ENCODE peak calls at places on chromosomes 13 and 19, in six cellular contexts. One of them, this sample, is unnamed.

GRCh38 chr19:36528921-36529518 is 949 bp upstream of the ZNF260 start:
- DNase-seq in neural progenitor cell: peak
- DNase-seq in OCI-LY7: peak
- DNase-seq in CD4-positive, CD25-positive, alpha-beta regulatory T cell: peak
- DNase-seq in upper lobe of left lung: no peak
- DNase-seq in substantia nigra: no peak
- DNase-seq in this sample: peak

GRCh38 chr19:2055871-2056809 is 5.1 kb upstream of the MKNK2 start:
- DNase-seq in CD4-positive, CD25-positive, alpha-beta regulatory T cell: no peak
- DNase-seq in OCI-LY7: peak
- DNase-seq in substantia nigra: peak
- DNase-seq in neural progenitor cell: no peak
- DNase-seq in upper lobe of left lung: peak
- DNase-seq in this sample: no peak

GRCh38 chr13:52851153-52851962 is 2.9 kb upstream of the PCDH8 start:
- DNase-seq in CD4-positive, CD25-positive, alpha-beta regulatory T cell: no peak
- DNase-seq in substantia nigra: no peak
- DNase-seq in upper lobe of left lung: peak
- DNase-seq in neural progenitor cell: peak
- DNase-seq in OCI-LY7: no peak
- DNase-seq in this sample: no peak

GRCh38 chr13:75959861-75960481 is 323.8 kb downstream of the LMO7 start:
- DNase-seq in OCI-LY7: no peak
- DNase-seq in substantia nigra: no peak
- DNase-seq in CD4-positive, CD25-positive, alpha-beta regulatory T cell: no peak
- DNase-seq in neural progenitor cell: no peak
- DNase-seq in upper lobe of left lung: no peak
- DNase-seq in this sample: no peak

GRCh38 chr19:18841400-18841799 is 9.6 kb downstream of the UPF1 start:
- DNase-seq in neural progenitor cell: no peak
- DNase-seq in OCI-LY7: no peak
- DNase-seq in substantia nigra: no peak
- DNase-seq in CD4-positive, CD25-positive, alpha-beta regulatory T cell: no peak
- DNase-seq in upper lobe of left lung: no peak
- DNase-seq in this sample: no peak

GRCh38 chr19:611506-611869 is 21.8 kb downstream of the HCN2 start:
- DNase-seq in substantia nigra: no peak
- DNase-seq in upper lobe of left lung: no peak
- DNase-seq in OCI-LY7: no peak
- DNase-seq in CD4-positive, CD25-positive, alpha-beta regulatory T cell: peak
- DNase-seq in neural progenitor cell: no peak
- DNase-seq in this sample: no peak

GRCh38 chr13:40407567-40407966 is 258.9 kb downstream of the FOXO1 start:
- DNase-seq in upper lobe of left lung: no peak
- DNase-seq in OCI-LY7: no peak
- DNase-seq in CD4-positive, CD25-positive, alpha-beta regulatory T cell: no peak
- DNase-seq in neural progenitor cell: no peak
- DNase-seq in substantia nigra: no peak
- DNase-seq in this sample: no peak

GRCh38 chr19:48650974-48651681 is 5.1 kb upstream of the CA11 start:
- DNase-seq in OCI-LY7: no peak
- DNase-seq in CD4-positive, CD25-positive, alpha-beta regulatory T cell: no peak
- DNase-seq in neural progenitor cell: no peak
- DNase-seq in upper lobe of left lung: no peak
- DNase-seq in substantia nigra: no peak
- DNase-seq in this sample: no peak

GRCh38 chr13:32850311-32851052 is 165.7 kb upstream of the KL start:
- DNase-seq in CD4-positive, CD25-positive, alpha-beta regulatory T cell: no peak
- DNase-seq in neural progenitor cell: no peak
- DNase-seq in upper lobe of left lung: no peak
- DNase-seq in OCI-LY7: no peak
- DNase-seq in substantia nigra: no peak
- DNase-seq in this sample: no peak

GRCh38 chr13:30968734-30969335 is 36.4 kb downstream of the TEX26 start:
- DNase-seq in upper lobe of left lung: no peak
- DNase-seq in neural progenitor cell: no peak
- DNase-seq in OCI-LY7: no peak
- DNase-seq in CD4-positive, CD25-positive, alpha-beta regulatory T cell: no peak
- DNase-seq in substantia nigra: no peak
- DNase-seq in this sample: no peak

DNA sequence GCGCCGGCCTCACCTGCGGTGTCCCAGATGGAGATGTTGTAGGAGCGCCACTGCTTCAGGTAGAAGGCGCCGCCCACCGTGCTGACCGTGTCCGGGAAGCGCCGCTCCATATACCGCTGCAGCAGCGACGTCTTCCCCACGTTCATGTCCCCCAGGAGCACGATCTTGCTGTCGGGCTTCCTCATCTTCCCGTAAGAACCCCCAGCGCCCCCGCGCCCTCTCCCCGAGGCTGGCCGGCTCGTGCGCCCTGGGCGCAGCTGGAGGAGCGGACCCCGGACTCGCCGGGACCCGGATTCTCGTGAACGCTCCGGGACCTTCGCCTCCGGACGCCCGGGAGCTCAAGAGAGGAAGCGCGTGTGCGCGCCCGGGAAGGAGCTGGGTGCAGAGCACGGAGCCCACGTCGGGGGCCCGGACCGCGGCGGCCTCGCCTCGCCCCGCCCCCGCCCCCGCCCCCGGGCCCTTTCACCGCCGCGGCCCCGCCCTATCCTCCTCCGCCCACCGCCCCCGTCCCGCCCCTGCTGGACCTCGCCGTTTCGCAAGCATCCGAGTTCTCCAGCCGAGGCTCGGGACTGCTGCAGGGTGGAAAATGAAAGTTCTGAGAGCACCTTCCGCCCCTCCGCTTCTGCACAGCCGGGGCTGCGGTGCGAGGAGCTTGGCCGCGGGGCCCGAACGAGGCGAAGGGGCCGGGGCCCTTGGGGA is at the start of gene RAB20:
- DNase-seq in upper lobe of left lung: peak
- DNase-seq in CD4-positive, CD25-positive, alpha-beta regulatory T cell: peak
- DNase-seq in neural progenitor cell: peak
- DNase-seq in substantia nigra: peak
- DNase-seq in OCI-LY7: peak
- DNase-seq in this sample: peak
- H3K27ac ChIP-seq in upper lobe of left lung: peak
- H3K27ac ChIP-seq in CD4-positive, CD25-positive, alpha-beta regulatory T cell: peak
- H3K27ac ChIP-seq in neural progenitor cell: no peak
- H3K27ac ChIP-seq in substantia nigra: peak
- H3K27ac ChIP-seq in OCI-LY7: no peak
- H3K27ac ChIP-seq in this sample: no peak

DNA sequence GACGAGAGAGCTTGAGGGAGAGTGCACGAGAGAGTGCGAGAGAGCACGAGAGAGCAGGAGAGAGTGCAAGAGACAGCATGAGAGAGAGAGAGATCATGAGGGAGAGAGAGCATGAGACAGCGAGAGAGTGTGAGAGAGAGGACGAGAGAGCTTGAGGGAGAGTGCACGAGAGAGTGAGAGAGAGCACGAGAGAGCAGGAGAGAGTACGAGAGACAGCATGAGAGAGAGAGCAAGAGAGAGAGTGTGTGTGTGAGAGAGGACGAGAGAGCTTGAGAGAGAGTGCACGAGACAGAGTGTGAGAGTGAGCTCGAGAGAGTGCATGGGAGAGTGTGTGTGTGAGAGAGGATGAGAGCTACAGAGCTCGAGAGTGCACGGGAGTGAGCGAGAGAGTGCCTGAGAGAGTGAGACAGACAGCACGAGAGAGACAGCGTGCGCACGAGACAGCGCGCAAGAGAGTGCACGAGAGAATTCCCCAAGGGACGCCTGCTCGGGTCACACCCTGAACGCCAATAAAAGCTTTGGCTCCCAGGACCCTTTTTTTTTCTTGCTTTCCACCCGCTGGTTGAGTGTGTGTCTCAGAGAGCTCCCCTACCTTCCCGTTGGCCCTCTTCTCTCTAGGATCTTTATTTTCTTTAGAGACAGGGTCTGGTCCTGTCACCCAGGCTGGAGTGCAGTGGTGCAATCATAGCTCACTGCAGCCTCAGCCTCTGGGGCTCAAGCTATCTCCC is 3.7 kb downstream of the CD70 start:
- DNase-seq in neural progenitor cell: peak
- DNase-seq in CD4-positive, CD25-positive, alpha-beta regulatory T cell: no peak
- DNase-seq in substantia nigra: no peak
- DNase-seq in upper lobe of left lung: no peak
- DNase-seq in OCI-LY7: peak
- DNase-seq in this sample: peak
- H3K27ac ChIP-seq in neural progenitor cell: no peak
- H3K27ac ChIP-seq in CD4-positive, CD25-positive, alpha-beta regulatory T cell: no peak
- H3K27ac ChIP-seq in substantia nigra: no peak
- H3K27ac ChIP-seq in upper lobe of left lung: no peak
- H3K27ac ChIP-seq in OCI-LY7: peak
- H3K27ac ChIP-seq in this sample: no peak

DNA sequence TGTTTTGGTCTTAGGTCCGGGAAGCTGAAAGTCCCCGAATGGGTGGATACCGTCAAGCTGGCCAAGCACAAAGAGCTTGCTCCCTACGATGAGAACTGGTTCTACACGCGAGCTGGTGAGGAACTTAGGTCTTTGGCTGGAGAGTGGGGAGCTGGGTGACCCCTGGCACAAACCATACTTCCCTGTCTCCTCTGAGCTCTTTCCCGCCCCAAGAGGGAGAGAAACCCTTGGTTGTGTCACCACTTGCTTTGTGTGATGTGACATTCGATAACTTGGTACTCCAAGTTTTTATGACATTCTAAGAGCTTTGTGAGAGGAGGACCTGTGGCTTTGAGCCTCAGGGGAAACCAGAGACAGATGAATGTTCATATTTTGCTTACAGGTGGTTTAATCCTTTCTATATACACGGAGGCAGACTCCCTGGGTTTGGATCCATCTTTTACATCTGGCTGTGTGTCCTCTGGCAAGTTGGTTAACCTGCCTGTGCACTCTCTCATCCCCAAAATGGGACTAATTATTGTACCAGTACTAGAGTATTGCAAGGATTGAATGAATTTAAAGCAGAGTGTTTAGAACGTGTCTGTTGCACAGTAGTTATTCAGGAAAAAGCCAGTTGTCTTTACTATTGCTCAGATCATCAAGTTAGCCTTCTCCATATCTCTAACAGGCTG is 1.2 kb downstream of the RPS19 start:
- DNase-seq in OCI-LY7: peak
- DNase-seq in neural progenitor cell: no peak
- DNase-seq in CD4-positive, CD25-positive, alpha-beta regulatory T cell: no peak
- DNase-seq in substantia nigra: no peak
- DNase-seq in upper lobe of left lung: no peak
- DNase-seq in this sample: no peak
- H3K27ac ChIP-seq in OCI-LY7: peak
- H3K27ac ChIP-seq in neural progenitor cell: no peak
- H3K27ac ChIP-seq in CD4-positive, CD25-positive, alpha-beta regulatory T cell: peak
- H3K27ac ChIP-seq in substantia nigra: no peak
- H3K27ac ChIP-seq in upper lobe of left lung: peak
- H3K27ac ChIP-seq in this sample: peak

DNA sequence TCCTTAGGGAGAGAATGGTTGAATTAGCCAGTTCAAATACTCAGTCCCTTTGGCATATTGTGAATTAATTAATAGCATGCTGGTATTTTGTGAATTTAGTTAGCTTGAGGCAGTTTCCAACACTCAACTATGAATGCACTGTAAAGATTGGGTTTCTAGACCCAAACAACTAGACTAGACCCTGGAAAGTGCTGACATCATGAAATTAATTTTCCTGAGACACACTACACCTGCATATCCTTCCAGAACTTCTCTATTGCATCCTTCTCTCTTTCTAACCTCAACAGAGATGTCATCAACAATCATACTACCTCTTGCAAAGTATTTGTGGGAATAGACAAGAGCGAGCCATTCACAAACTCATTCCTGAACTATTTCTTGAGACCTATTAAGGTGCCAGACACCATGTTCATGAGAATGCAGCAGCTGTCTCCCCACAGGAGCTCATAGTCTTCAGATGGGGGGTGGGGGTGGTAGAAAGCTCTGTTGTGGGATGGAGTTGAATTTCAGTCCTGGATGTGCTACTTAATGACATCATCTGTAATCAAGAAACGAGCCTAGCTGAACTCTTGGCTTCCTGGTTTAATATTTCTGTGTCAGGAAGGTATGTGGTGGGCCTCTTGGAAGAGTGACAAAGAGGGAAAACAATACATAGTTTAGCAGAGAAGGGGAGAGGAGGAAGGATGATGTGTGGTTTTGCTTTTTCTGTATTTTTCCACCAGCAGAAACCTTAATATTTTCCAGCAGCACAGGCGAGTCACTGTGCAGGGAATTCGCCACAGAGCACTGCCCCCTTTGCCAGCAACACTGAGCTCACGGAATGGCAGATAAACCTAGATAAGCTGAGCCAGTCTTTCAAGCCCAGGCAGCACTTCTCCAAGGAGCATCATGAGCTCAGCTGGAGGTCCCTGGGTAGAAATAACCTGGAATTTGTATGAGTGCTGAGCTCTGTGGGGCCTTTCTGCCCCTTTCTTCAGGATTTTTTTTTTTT is 53.1 kb upstream of the CYSLTR2 start:
- DNase-seq in CD4-positive, CD25-positive, alpha-beta regulatory T cell: no peak
- DNase-seq in upper lobe of left lung: no peak
- DNase-seq in OCI-LY7: no peak
- DNase-seq in substantia nigra: no peak
- DNase-seq in neural progenitor cell: no peak
- DNase-seq in this sample: no peak
- H3K27ac ChIP-seq in CD4-positive, CD25-positive, alpha-beta regulatory T cell: no peak
- H3K27ac ChIP-seq in upper lobe of left lung: no peak
- H3K27ac ChIP-seq in OCI-LY7: no peak
- H3K27ac ChIP-seq in substantia nigra: no peak
- H3K27ac ChIP-seq in neural progenitor cell: no peak
- H3K27ac ChIP-seq in this sample: no peak

GRCh38 chr19:4328243-4328990 is 10.2 kb downstream of the STAP2 start:
- DNase-seq in CD4-positive, CD25-positive, alpha-beta regulatory T cell: peak
- DNase-seq in substantia nigra: peak
- DNase-seq in upper lobe of left lung: peak
- DNase-seq in neural progenitor cell: peak
- DNase-seq in OCI-LY7: peak
- DNase-seq in this sample: peak
- H3K27ac ChIP-seq in CD4-positive, CD25-positive, alpha-beta regulatory T cell: peak
- H3K27ac ChIP-seq in substantia nigra: no peak
- H3K27ac ChIP-seq in upper lobe of left lung: no peak
- H3K27ac ChIP-seq in neural progenitor cell: no peak
- H3K27ac ChIP-seq in OCI-LY7: no peak
- H3K27ac ChIP-seq in this sample: no peak

DNA sequence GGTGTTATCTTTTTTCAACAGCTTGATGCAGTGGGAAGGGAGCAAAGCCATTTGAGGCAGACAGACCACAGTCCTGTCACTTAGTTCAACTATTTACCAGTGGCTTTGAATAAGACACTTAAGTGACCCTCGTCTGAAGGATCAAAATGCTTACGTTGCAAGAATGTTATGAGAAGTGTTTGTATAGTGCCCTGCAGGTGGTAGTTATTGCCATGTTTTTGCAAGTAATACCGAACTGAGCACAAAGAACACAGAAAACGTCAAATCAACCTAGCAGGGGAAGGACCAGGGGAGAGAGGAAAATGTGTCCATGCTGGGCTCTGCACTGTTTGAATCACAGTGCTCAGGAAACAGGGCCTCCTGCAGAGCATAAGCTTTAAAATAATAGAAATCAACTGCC is 2.8 kb downstream of the SOHLH2 start:
- DNase-seq in upper lobe of left lung: no peak
- DNase-seq in CD4-positive, CD25-positive, alpha-beta regulatory T cell: no peak
- DNase-seq in OCI-LY7: no peak
- DNase-seq in substantia nigra: no peak
- DNase-seq in neural progenitor cell: no peak
- DNase-seq in this sample: no peak
- H3K27ac ChIP-seq in upper lobe of left lung: no peak
- H3K27ac ChIP-seq in CD4-positive, CD25-positive, alpha-beta regulatory T cell: no peak
- H3K27ac ChIP-seq in OCI-LY7: no peak
- H3K27ac ChIP-seq in substantia nigra: no peak
- H3K27ac ChIP-seq in neural progenitor cell: no peak
- H3K27ac ChIP-seq in this sample: no peak